ENCODE peak calls at places on chromosome X, in eight cellular contexts. C, M, G, A, Y, S, J and V are unnamed samples.
A peak's percentile ranks its signal among the peaks of the same experiment; 100 is the strongest.

GRCh38 chrX:71178908-71179307 is 34.3 kb downstream of the NLGN3 start:
- DNase-seq in C (no peak), M (peak; percentile 80), G (peak; percentile 38), A (peak; percentile 52), Y (no peak), S (peak; percentile 53), J (no peak), V (no peak)

GRCh38 chrX:145751943-145752342 is 65.7 kb upstream of the SLITRK2 start:
- DNase-seq in C (no peak), M (peak; percentile 12), G (no peak), A (peak; percentile 10), Y (no peak), S (no peak), J (no peak), V (no peak)

GRCh38 chrX:8981742-8982141 is 52.2 kb downstream of the FAM9B start:
- DNase-seq in C (no peak), M (peak; percentile 1), G (no peak), A (peak; percentile 15), Y (no peak), S (no peak), J (peak; percentile 28), V (no peak)

GRCh38 chrX:23900220-23900797 is 7.4 kb downstream of the APOO start:
- DNase-seq in C (no peak), M (peak; percentile 51), G (peak; percentile 39), A (no peak), Y (peak; percentile 59), S (no peak), J (no peak), V (no peak)

GRCh38 chrX:53362439-53362838 is 60.0 kb downstream of the SMC1A start:
- DNase-seq in C (no peak), M (no peak), G (no peak), A (no peak), Y (no peak), S (no peak), J (no peak), V (no peak)

GRCh38 chrX:53435997-53436396 is 1.8 kb upstream of the HSD17B10 start:
- DNase-seq in C (peak; percentile 36), M (peak; percentile 72), G (peak; percentile 57), A (peak; percentile 66), Y (peak; percentile 72), S (peak; percentile 70), J (peak; percentile 65), V (peak; percentile 50)

GRCh38 chrX:3717742-3718420 is 4.4 kb upstream of the PRKX start:
- DNase-seq in C (no peak), M (peak; percentile 52), G (no peak), A (peak; percentile 30), Y (no peak), S (no peak), J (no peak), V (no peak)

GRCh38 chrX:63330681-63331080 is 20.5 kb downstream of the SPIN4 start:
- DNase-seq in C (no peak), M (no peak), G (no peak), A (no peak), Y (no peak), S (peak; percentile 27), J (no peak), V (no peak)

GRCh38 chrX:124346064-124346876 is at the start of gene SH2D1A:
- DNase-seq in C (no peak), M (no peak), G (no peak), A (no peak), Y (no peak), S (no peak), J (peak; percentile 32), V (no peak)

GRCh38 chrX:143664302-143664701 is 28.4 kb upstream of the SLITRK4 start:
- DNase-seq in C (no peak), M (peak; percentile 4), G (no peak), A (peak; percentile 1), Y (no peak), S (no peak), J (no peak), V (no peak)

GRCh38 chrX:103538728-103539127 is 19.4 kb upstream of the RAB40A start:
- DNase-seq in C (no peak), M (peak; percentile 60), G (no peak), A (peak; percentile 20), Y (no peak), S (no peak), J (no peak), V (no peak)

GRCh38 chrX:150038356-150038755 is 100.1 kb upstream of the EOLA2 start:
- DNase-seq in C (no peak), M (no peak), G (no peak), A (no peak), Y (no peak), S (no peak), J (no peak), V (no peak)

GRCh38 chrX:153573999-153574398 is 24.9 kb downstream of the CCNQ start:
- DNase-seq in C (no peak), M (no peak), G (no peak), A (no peak), Y (no peak), S (no peak), J (no peak), V (no peak)

GRCh38 chrX:72069380-72070160 is 62.1 kb downstream of the RTL5 start:
- DNase-seq in C (no peak), M (no peak), G (no peak), A (no peak), Y (no peak), S (no peak), J (no peak), V (no peak)

GRCh38 chrX:100445593-100445992 is 35.5 kb upstream of the PCDH19 start:
- DNase-seq in C (no peak), M (no peak), G (no peak), A (no peak), Y (no peak), S (no peak), J (no peak), V (no peak)

GRCh38 chrX:129823523-129823922 is 20.2 kb downstream of the ZDHHC9 start:
- DNase-seq in C (no peak), M (no peak), G (no peak), A (no peak), Y (no peak), S (no peak), J (no peak), V (no peak)

GRCh38 chrX:70553516-70553915 is 108.9 kb downstream of the DLG3 start:
- DNase-seq in C (no peak), M (no peak), G (no peak), A (no peak), Y (no peak), S (no peak), J (no peak), V (no peak)

GRCh38 chrX:6226646-6227444 is 1.8 kb downstream of the NLGN4X start:
- DNase-seq in C (peak; percentile 20), M (peak; percentile 20), G (no peak), A (peak; percentile 11), Y (no peak), S (no peak), J (no peak), V (peak; percentile 32)

GRCh38 chrX:24260827-24261550 is 52.9 kb downstream of the SUPT20HL2 start:
- DNase-seq in C (no peak), M (peak; percentile 44), G (no peak), A (peak; percentile 50), Y (no peak), S (no peak), J (no peak), V (no peak)

GRCh38 chrX:54089191-54089590 is 44.9 kb upstream of the PHF8 start:
- DNase-seq in C (no peak), M (no peak), G (no peak), A (no peak), Y (no peak), S (no peak), J (no peak), V (no peak)

GRCh38 chrX:95058815-95059214 is 1384.8 kb downstream of the FAM133A start:
- DNase-seq in C (no peak), M (peak; percentile 57), G (no peak), A (peak; percentile 89), Y (no peak), S (no peak), J (no peak), V (no peak)

GRCh38 chrX:68190799-68191198 is 242.5 kb downstream of the OPHN1 start:
- DNase-seq in C (no peak), M (no peak), G (no peak), A (no peak), Y (no peak), S (no peak), J (no peak), V (no peak)

GRCh38 chrX:74286950-74287349 is 17.0 kb upstream of the ZCCHC13 start:
- DNase-seq in C (no peak), M (peak; percentile 63), G (no peak), A (peak; percentile 37), Y (no peak), S (no peak), J (no peak), V (no peak)

DNA sequence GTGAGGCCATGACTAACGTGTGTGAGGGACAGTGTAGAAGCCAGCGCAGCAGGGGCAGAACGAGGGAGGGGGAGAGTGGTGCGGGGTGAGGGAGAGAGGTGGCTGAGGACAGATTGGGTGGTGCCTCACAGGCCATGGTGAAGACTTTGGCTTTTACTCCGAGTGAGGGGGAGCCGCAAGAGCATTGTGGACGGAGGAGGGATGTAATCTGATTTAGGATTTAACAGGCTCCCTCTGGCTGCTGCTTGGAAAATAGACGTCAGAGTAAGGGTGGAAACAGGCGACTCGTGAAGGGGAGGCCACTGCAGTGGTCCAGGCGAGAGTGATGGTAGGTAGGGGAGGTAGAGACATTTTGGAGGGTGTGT is 13.0 kb downstream of the PPP1R3F start:
- DNase-seq in C (no peak), M (peak; percentile 49), G (no peak), A (peak; percentile 21), Y (no peak), S (no peak), J (no peak), V (no peak)
- TF ChIP-seq CTCF in C (peak; percentile 43), M (peak; percentile 12), G (peak; percentile 11), A (no peak), Y (no peak), S (no peak), J (no peak), V (no peak)

GRCh38 chrX:12721042-12721441 is 70.2 kb upstream of the PRPS2 start:
- DNase-seq in C (no peak), M (no peak), G (no peak), A (no peak), Y (no peak), S (peak; percentile 5), J (no peak), V (peak; percentile 27)
- TF ChIP-seq CTCF in C (no peak), M (no peak), G (no peak), A (no peak), Y (no peak), S (no peak), J (no peak), V (no peak)

DNA sequence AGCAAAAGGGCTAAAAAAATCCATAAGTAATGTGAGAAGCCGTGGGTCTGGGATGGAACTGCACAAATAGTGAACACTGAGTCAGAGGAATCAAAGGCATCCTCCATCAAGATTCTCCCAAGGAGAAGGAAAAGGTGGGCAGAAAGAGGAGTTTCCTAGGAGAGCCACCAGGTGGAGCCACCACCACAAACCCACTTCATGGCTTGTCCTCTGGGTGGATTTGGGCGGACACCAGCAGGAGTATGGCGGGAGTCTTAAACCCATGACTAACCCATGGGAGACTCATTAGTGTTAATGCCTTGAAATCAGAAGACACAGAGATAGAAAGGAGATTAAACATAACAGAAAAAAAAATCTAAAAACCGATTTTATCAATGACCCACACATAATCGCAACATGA is 147.7 kb downstream of the SH3KBP1 start:
- DNase-seq in C (peak; percentile 45), M (peak; percentile 82), G (peak; percentile 52), A (peak; percentile 60), Y (peak; percentile 69), S (peak; percentile 76), J (peak; percentile 54), V (no peak)
- TF ChIP-seq CTCF in C (peak; percentile 70), M (peak; percentile 47), G (peak; percentile 64), A (peak; percentile 40), Y (peak; percentile 57), S (peak; percentile 65), J (peak; percentile 52), V (peak; percentile 53)

GRCh38 chrX:134782796-134783195 is 124.5 kb upstream of the PLAC1 start:
- DNase-seq in C (no peak), M (peak; percentile 64), G (no peak), A (peak; percentile 20), Y (no peak), S (no peak), J (no peak), V (no peak)
- TF ChIP-seq CTCF in C (peak; percentile 61), M (peak; percentile 38), G (peak; percentile 54), A (peak; percentile 36), Y (peak; percentile 60), S (peak; percentile 21), J (no peak), V (peak; percentile 64)